ENCODE peak calls at places on chromosome 3, in six cellular contexts. I is omental fat pad, M is AG08396, E is activated T-cell treated with anti-CD3 and anti-CD28 coated beads for 1 hour, B is HT-29, F is GM23248. Y is an unnamed sample.
A peak's percentile ranks its signal among the peaks of the same experiment; 100 is the strongest.

GRCh38 chr3:331881-332280 is 135.3 kb downstream of the CHL1 start:
- DNase-seq in B (no peak), M (peak; percentile 27), F (no peak), E (no peak), I (no peak), Y (no peak)

GRCh38 chr3:139935866-139936817 is 1.2 kb downstream of the CLSTN2 start:
- DNase-seq in M (peak; percentile 12), I (no peak), E (no peak), F (peak; percentile 47), B (no peak), Y (no peak)

GRCh38 chr3:9869955-9870354 is 10.1 kb downstream of the CIDEC start:
- DNase-seq in F (no peak), E (no peak), M (no peak), B (no peak), I (no peak), Y (no peak)

GRCh38 chr3:23115171-23115877 is 87.8 kb upstream of the UBE2E2 start:
- DNase-seq in B (peak; percentile 64), E (no peak), F (no peak), I (no peak), M (no peak), Y (no peak)

GRCh38 chr3:136456196-136456595 is 206.1 kb downstream of the PCCB start:
- DNase-seq in I (no peak), B (no peak), M (no peak), F (no peak), E (no peak), Y (no peak)

GRCh38 chr3:8736436-8736835 is 2.8 kb downstream of the CAV3 start:
- DNase-seq in E (no peak), B (no peak), F (no peak), I (no peak), M (no peak), Y (no peak)

GRCh38 chr3:36678216-36679013 is 85.9 kb downstream of the DCLK3 start:
- DNase-seq in B (no peak), M (no peak), I (no peak), F (peak; percentile 71), E (no peak), Y (no peak)

GRCh38 chr3:79953591-79954105 is 185.8 kb upstream of the ROBO1 start:
- DNase-seq in M (no peak), F (no peak), I (no peak), B (no peak), E (no peak), Y (no peak)

GRCh38 chr3:71725279-71725991 is at the start of gene EIF4E3:
- DNase-seq in I (no peak), M (peak; percentile 91), E (peak; percentile 16), F (peak; percentile 79), B (no peak), Y (peak; percentile 41)

GRCh38 chr3:195873971-195874370 is 34.4 kb downstream of the TNK2 start:
- DNase-seq in I (no peak), E (no peak), F (peak; percentile 7), M (peak; percentile 77), B (peak; percentile 57), Y (no peak)

GRCh38 chr3:141402476-141403171 is 34.3 kb downstream of the ZBTB38 start:
- DNase-seq in E (peak; percentile 24), I (no peak), B (peak; percentile 43), M (peak; percentile 69), F (peak; percentile 81), Y (peak; percentile 45)

GRCh38 chr3:196667056-196667844 is 27.8 kb downstream of the NRROS start:
- DNase-seq in M (no peak), F (no peak), B (no peak), I (no peak), E (no peak), Y (no peak)

GRCh38 chr3:11569156-11569741 is 74.5 kb downstream of the VGLL4 start:
- DNase-seq in I (no peak), M (no peak), B (no peak), E (no peak), F (no peak), Y (no peak)

GRCh38 chr3:111871809-111872623 is 13.0 kb downstream of the PHLDB2 start:
- DNase-seq in B (no peak), M (no peak), E (no peak), F (no peak), I (no peak), Y (no peak)

GRCh38 chr3:15281817-15282216 is 50.6 kb downstream of the SH3BP5 start:
- DNase-seq in F (no peak), I (no peak), E (no peak), B (no peak), M (no peak), Y (no peak)

GRCh38 chr3:18153571-18154173 is 271.5 kb downstream of the SATB1 start:
- DNase-seq in I (no peak), F (peak; percentile 90), M (peak; percentile 22), B (peak; percentile 86), E (no peak), Y (no peak)

GRCh38 chr3:10026084-10026890 is at the start of gene FANCD2:
- DNase-seq in F (peak; percentile 91), E (peak; percentile 84), B (peak; percentile 80), M (peak; percentile 89), I (peak; percentile 70), Y (peak; percentile 95)

GRCh38 chr3:117059990-117060338 is 350.4 kb downstream of the TUSC7 start:
- DNase-seq in I (no peak), E (no peak), M (no peak), B (no peak), F (no peak), Y (no peak)

GRCh38 chr3:18082551-18083272 is 340.3 kb upstream of the TBC1D5 start:
- DNase-seq in E (no peak), M (no peak), F (no peak), I (no peak), B (no peak), Y (no peak)

Y was measured in activated CD8-positive, alpha-beta memory T cell treated with anti-CD3 and anti-CD28 coated beads, Interleukin-2, amount 50 U/mL, for 4 hours.